ENCODE peak calls at places on chromosome 6, in ten cellular contexts. E is stimulated activated CD8-positive, alpha-beta memory T cell treated with anti-CD3 and anti-CD28 coated beads, Interleukin-7, amount 100 ng/mL, for 1 hour; D is activated CD4-positive, CD25-positive, alpha-beta regulatory T cell; Q is amygdala; U is stimulated activated CD4-positive, alpha-beta T cell treated with anti-CD3 and anti-CD28 coated beads, Interleukin-12 subunit alpha, Interleukin-12 subunit beta, amount 100 ng/mL, for 4 hours; Z is naive thymus-derived CD8-positive, alpha-beta T cell; T is heart right ventricle; S is SJSA1; L is stimulated activated naive CD8-positive, alpha-beta T cell treated with anti-CD3 and anti-CD28 coated beads, Interleukin-15, Interleukin-2, amounts not matched to agents 100 U/mL and 50 U/mL, for 24 hours; B is left cardiac atrium. Y is an unnamed sample.

GRCh38 chr6:7190791-7191190 is 83.0 kb downstream of the RREB1 start:
- DNase-seq in S (no peak), Z (no peak), L (no peak), Q (no peak), D (no peak), B (no peak), U (no peak), T (no peak), E (no peak), Y (no peak)

GRCh38 chr6:15171026-15171425 is 74.8 kb upstream of the JARID2 start:
- DNase-seq in E (no peak), D (no peak), B (no peak), Z (no peak), L (no peak), U (no peak), Q (no peak), S (no peak), T (no peak), Y (no peak)

GRCh38 chr6:125866433-125866832 is 75.7 kb downstream of the NCOA7 start:
- DNase-seq in L (no peak), Z (no peak), S (no peak), B (no peak), E (no peak), U (no peak), D (no peak), T (no peak), Q (no peak), Y (no peak)

GRCh38 chr6:105607624-105608392 is 204.9 kb upstream of the PREP start:
- DNase-seq in Z (no peak), T (no peak), E (no peak), U (no peak), S (no peak), L (no peak), D (no peak), Q (no peak), B (no peak), Y (no peak)

GRCh38 chr6:106692112-106692822 is 62.9 kb downstream of the QRSL1 start:
- DNase-seq in Q (peak; percentile 25), L (no peak), S (peak; percentile 54), B (no peak), D (no peak), Z (no peak), T (no peak), E (no peak), U (no peak), Y (peak; percentile 51)

GRCh38 chr6:45970326-45970725 is 45.3 kb downstream of the CLIC5 start:
- DNase-seq in S (peak; percentile 94), Z (no peak), E (no peak), L (no peak), D (no peak), U (no peak), B (no peak), T (no peak), Q (no peak), Y (peak; percentile 18)

GRCh38 chr6:90135672-90136071 is 161.0 kb downstream of the BACH2 start:
- DNase-seq in E (no peak), Z (no peak), S (no peak), U (no peak), Q (no peak), T (no peak), L (no peak), B (no peak), D (no peak), Y (no peak)

GRCh38 chr6:170057961-170058877 is 232.7 kb downstream of the DLL1 start:
- DNase-seq in B (peak; percentile 9), U (no peak), L (no peak), Q (no peak), Z (no peak), T (no peak), E (no peak), S (no peak), D (no peak), Y (no peak)

GRCh38 chr6:153140299-153140698 is 9.2 kb upstream of the RGS17 start:
- DNase-seq in E (no peak), T (no peak), Z (no peak), Q (no peak), U (no peak), L (no peak), S (no peak), B (no peak), D (no peak), Y (no peak)

GRCh38 chr6:41651962-41652657 is 13.8 kb downstream of the MDFI start:
- DNase-seq in U (no peak), Z (no peak), E (no peak), Q (no peak), B (no peak), T (no peak), D (no peak), L (no peak), S (no peak), Y (no peak)

GRCh38 chr6:14489445-14489844 is 371.9 kb downstream of the CD83 start:
- DNase-seq in L (no peak), S (no peak), U (no peak), E (no peak), T (no peak), D (no peak), B (no peak), Z (no peak), Q (no peak), Y (no peak)

GRCh38 chr6:170403451-170403850 is 96.9 kb downstream of the FAM120B start:
- DNase-seq in S (peak; percentile 21), U (no peak), E (no peak), Z (no peak), L (no peak), Q (no peak), B (no peak), D (no peak), T (no peak), Y (no peak)

GRCh38 chr6:129667621-129668020 is 42.4 kb downstream of the ARHGAP18 start:
- DNase-seq in E (no peak), T (no peak), S (no peak), Q (no peak), L (no peak), U (no peak), B (no peak), Z (no peak), D (no peak), Y (peak; percentile 43)

GRCh38 chr6:163554663-163555062 is 140.1 kb downstream of the QKI start:
- DNase-seq in D (peak; percentile 10), E (no peak), Q (no peak), Z (peak; percentile 21), L (peak; percentile 66), U (peak; percentile 49), T (no peak), S (peak; percentile 50), B (peak; percentile 35), Y (peak; percentile 63)

GRCh38 chr6:87407896-87408720 is at the start of gene CFAP206:
- DNase-seq in Z (peak; percentile 71), L (peak; percentile 75), Q (peak; percentile 77), T (peak; percentile 79), U (peak; percentile 72), S (peak; percentile 94), D (peak; percentile 63), E (peak; percentile 43), B (peak; percentile 89), Y (peak; percentile 84)

GRCh38 chr6:73418081-73418741 is 23.6 kb downstream of the DDX43 start:
- DNase-seq in S (peak; percentile 11), U (no peak), B (no peak), D (no peak), Z (no peak), Q (no peak), E (no peak), T (no peak), L (peak; percentile 7), Y (no peak)

GRCh38 chr6:130831598-130831997 is 4.4 kb downstream of the SMLR1 start:
- DNase-seq in S (no peak), T (no peak), Q (no peak), L (no peak), E (no peak), D (no peak), U (no peak), Z (no peak), B (no peak), Y (peak; percentile 8)

GRCh38 chr6:46652232-46652602 is 401 bp downstream of the CYP39A1 start:
- DNase-seq in Z (no peak), L (no peak), D (no peak), T (no peak), E (no peak), B (no peak), Q (no peak), U (no peak), S (no peak), Y (no peak)

GRCh38 chr6:111601875-111602274 is 3.8 kb downstream of the TRAF3IP2 start:
- DNase-seq in D (no peak), S (peak; percentile 38), Q (no peak), Z (no peak), E (no peak), L (no peak), B (peak; percentile 45), T (peak; percentile 73), U (no peak), Y (no peak)

GRCh38 chr6:3247255-3248146 is 11.2 kb upstream of the PSMG4 start:
- DNase-seq in Z (no peak), L (no peak), D (no peak), U (no peak), S (peak; percentile 85), E (no peak), B (peak; percentile 52), T (peak; percentile 44), Q (peak; percentile 89), Y (no peak)

GRCh38 chr6:107083047-107083768 is 32.1 kb downstream of the BEND3 start:
- DNase-seq in U (no peak), D (no peak), B (no peak), L (no peak), Q (no peak), T (no peak), Z (no peak), E (no peak), S (no peak), Y (no peak)

GRCh38 chr6:118679293-118679692 is 27.9 kb upstream of the CEP85L start:
- DNase-seq in D (no peak), E (no peak), B (no peak), U (no peak), Q (no peak), T (no peak), S (no peak), Z (no peak), L (no peak), Y (no peak)

GRCh38 chr6:18334251-18334650 is 52.9 kb upstream of the RNF144B start:
- DNase-seq in B (no peak), D (no peak), Q (no peak), L (no peak), S (no peak), T (no peak), E (no peak), Z (no peak), U (no peak), Y (no peak)

Y was measured in A673.